ENCODE peak calls at places on chromosomes 5 and 9, in nine cellular contexts. One of them, this sample, is unnamed. For H3K27me3, the result is how much of the 10 kb centered on the place peaks cover.

GRCh38 chr5:38456657-38457056 is 99.8 kb downstream of the LIFR start:
- DNase-seq in PC-9: no peak
- DNase-seq in AG04450: no peak
- DNase-seq in PC-3: peak
- DNase-seq in CD8-positive, alpha-beta T cell: no peak
- DNase-seq in fibroblast of lung: no peak
- DNase-seq in body of pancreas: no peak
- DNase-seq in adipocyte: peak
- DNase-seq in gastrocnemius medialis: no peak
- DNase-seq in this sample: no peak

GRCh38 chr9:95753762-95754465 is 121.6 kb upstream of the ERCC6L2 start:
- DNase-seq in PC-9: no peak
- DNase-seq in AG04450: no peak
- DNase-seq in PC-3: no peak
- DNase-seq in CD8-positive, alpha-beta T cell: no peak
- DNase-seq in fibroblast of lung: peak
- DNase-seq in body of pancreas: no peak
- DNase-seq in adipocyte: no peak
- DNase-seq in gastrocnemius medialis: no peak
- DNase-seq in this sample: no peak

GRCh38 chr5:164204338-164204946 is 699.0 kb downstream of the MAT2B start:
- DNase-seq in PC-9: no peak
- DNase-seq in AG04450: no peak
- DNase-seq in PC-3: peak
- DNase-seq in CD8-positive, alpha-beta T cell: no peak
- DNase-seq in fibroblast of lung: peak
- DNase-seq in body of pancreas: no peak
- DNase-seq in adipocyte: peak
- DNase-seq in gastrocnemius medialis: no peak
- DNase-seq in this sample: no peak

GRCh38 chr9:125784286-125785049 is 37.3 kb downstream of the PBX3 start:
- DNase-seq in PC-9: no peak
- DNase-seq in AG04450: no peak
- DNase-seq in PC-3: no peak
- DNase-seq in CD8-positive, alpha-beta T cell: no peak
- DNase-seq in fibroblast of lung: no peak
- DNase-seq in body of pancreas: no peak
- DNase-seq in adipocyte: peak
- DNase-seq in gastrocnemius medialis: no peak
- DNase-seq in this sample: peak

GRCh38 chr9:109471475-109471874 is 26.6 kb downstream of the PTPN3 start:
- DNase-seq in PC-9: no peak
- DNase-seq in AG04450: no peak
- DNase-seq in PC-3: no peak
- DNase-seq in CD8-positive, alpha-beta T cell: no peak
- DNase-seq in fibroblast of lung: no peak
- DNase-seq in body of pancreas: no peak
- DNase-seq in adipocyte: no peak
- DNase-seq in gastrocnemius medialis: no peak
- DNase-seq in this sample: no peak

GRCh38 chr9:129336601-129337286 is 158.7 kb upstream of the IER5L start:
- DNase-seq in PC-9: no peak
- DNase-seq in AG04450: no peak
- DNase-seq in PC-3: no peak
- DNase-seq in CD8-positive, alpha-beta T cell: peak
- DNase-seq in fibroblast of lung: peak
- DNase-seq in body of pancreas: peak
- DNase-seq in adipocyte: peak
- DNase-seq in gastrocnemius medialis: no peak
- DNase-seq in this sample: peak

GRCh38 chr9:36878986-36879982 is 154.8 kb downstream of the PAX5 start:
- DNase-seq in PC-9: no peak
- DNase-seq in AG04450: no peak
- DNase-seq in PC-3: no peak
- DNase-seq in CD8-positive, alpha-beta T cell: no peak
- DNase-seq in fibroblast of lung: no peak
- DNase-seq in body of pancreas: no peak
- DNase-seq in adipocyte: no peak
- DNase-seq in gastrocnemius medialis: no peak
- DNase-seq in this sample: no peak

GRCh38 chr9:125897481-125897880 is 150.3 kb downstream of the PBX3 start:
- DNase-seq in PC-9: no peak
- DNase-seq in AG04450: no peak
- DNase-seq in PC-3: no peak
- DNase-seq in CD8-positive, alpha-beta T cell: no peak
- DNase-seq in fibroblast of lung: no peak
- DNase-seq in body of pancreas: no peak
- DNase-seq in adipocyte: no peak
- DNase-seq in gastrocnemius medialis: no peak
- DNase-seq in this sample: no peak

GRCh38 chr9:36676823-36677521 is 104.3 kb downstream of the MELK start:
- DNase-seq in PC-9: no peak
- DNase-seq in AG04450: no peak
- DNase-seq in PC-3: no peak
- DNase-seq in CD8-positive, alpha-beta T cell: no peak
- DNase-seq in fibroblast of lung: no peak
- DNase-seq in body of pancreas: no peak
- DNase-seq in adipocyte: peak
- DNase-seq in gastrocnemius medialis: no peak
- DNase-seq in this sample: no peak

GRCh38 chr9:38171538-38171884 is 102.5 kb upstream of the SHB start:
- DNase-seq in PC-9: no peak
- DNase-seq in AG04450: no peak
- DNase-seq in PC-3: no peak
- DNase-seq in CD8-positive, alpha-beta T cell: no peak
- DNase-seq in fibroblast of lung: no peak
- DNase-seq in body of pancreas: no peak
- DNase-seq in adipocyte: no peak
- DNase-seq in gastrocnemius medialis: no peak
- DNase-seq in this sample: no peak

GRCh38 chr5:55694152-55694830 is 17.8 kb downstream of the SLC38A9 start:
- DNase-seq in PC-9: no peak
- DNase-seq in AG04450: no peak
- DNase-seq in PC-3: peak
- DNase-seq in CD8-positive, alpha-beta T cell: no peak
- DNase-seq in fibroblast of lung: peak
- DNase-seq in body of pancreas: no peak
- DNase-seq in adipocyte: peak
- DNase-seq in gastrocnemius medialis: no peak
- DNase-seq in this sample: no peak

GRCh38 chr5:110441035-110441434 is 285.4 kb downstream of the TMEM232 start:
- DNase-seq in PC-9: no peak
- DNase-seq in AG04450: no peak
- DNase-seq in PC-3: peak
- DNase-seq in CD8-positive, alpha-beta T cell: no peak
- DNase-seq in fibroblast of lung: peak
- DNase-seq in body of pancreas: no peak
- DNase-seq in adipocyte: peak
- DNase-seq in gastrocnemius medialis: no peak
- DNase-seq in this sample: no peak

GRCh38 chr9:133560944-133561343 is 26.4 kb downstream of the ADAMTSL2 start:
- DNase-seq in PC-9: no peak
- DNase-seq in AG04450: no peak
- DNase-seq in PC-3: no peak
- DNase-seq in CD8-positive, alpha-beta T cell: no peak
- DNase-seq in fibroblast of lung: no peak
- DNase-seq in body of pancreas: no peak
- DNase-seq in adipocyte: no peak
- DNase-seq in gastrocnemius medialis: no peak
- DNase-seq in this sample: no peak

GRCh38 chr9:95505072-95505471 is 11.7 kb downstream of the PTCH1 start:
- DNase-seq in PC-9: no peak
- DNase-seq in AG04450: no peak
- DNase-seq in PC-3: no peak
- DNase-seq in CD8-positive, alpha-beta T cell: no peak
- DNase-seq in fibroblast of lung: no peak
- DNase-seq in body of pancreas: no peak
- DNase-seq in adipocyte: no peak
- DNase-seq in gastrocnemius medialis: no peak
- DNase-seq in this sample: no peak

GRCh38 chr9:122819326-122819725 is 9.1 kb downstream of the PDCL start:
- DNase-seq in PC-9: no peak
- DNase-seq in AG04450: no peak
- DNase-seq in PC-3: peak
- DNase-seq in CD8-positive, alpha-beta T cell: no peak
- DNase-seq in fibroblast of lung: peak
- DNase-seq in body of pancreas: no peak
- DNase-seq in adipocyte: peak
- DNase-seq in gastrocnemius medialis: no peak
- DNase-seq in this sample: no peak

GRCh38 chr9:969310-969692 is 7.2 kb upstream of the DMRT3 start:
- DNase-seq in PC-9: no peak
- DNase-seq in AG04450: no peak
- DNase-seq in PC-3: no peak
- DNase-seq in CD8-positive, alpha-beta T cell: no peak
- DNase-seq in fibroblast of lung: no peak
- DNase-seq in body of pancreas: no peak
- DNase-seq in adipocyte: no peak
- DNase-seq in gastrocnemius medialis: no peak
- DNase-seq in this sample: no peak

GRCh38 chr9:122144836-122145235 is 14.7 kb downstream of the NDUFA8 start:
- DNase-seq in PC-9: no peak
- DNase-seq in AG04450: no peak
- DNase-seq in PC-3: peak
- DNase-seq in CD8-positive, alpha-beta T cell: no peak
- DNase-seq in fibroblast of lung: peak
- DNase-seq in body of pancreas: no peak
- DNase-seq in adipocyte: no peak
- DNase-seq in gastrocnemius medialis: no peak
- DNase-seq in this sample: no peak

GRCh38 chr9:20200900-20201495 is 412.2 kb upstream of the SLC24A2 start:
- DNase-seq in PC-9: no peak
- DNase-seq in AG04450: no peak
- DNase-seq in PC-3: no peak
- DNase-seq in CD8-positive, alpha-beta T cell: no peak
- DNase-seq in fibroblast of lung: no peak
- DNase-seq in body of pancreas: peak
- DNase-seq in adipocyte: no peak
- DNase-seq in gastrocnemius medialis: no peak
- DNase-seq in this sample: no peak

GRCh38 chr9:127500862-127501261 is 49.6 kb downstream of the LRSAM1 start:
- DNase-seq in PC-9: no peak
- DNase-seq in AG04450: no peak
- DNase-seq in PC-3: no peak
- DNase-seq in CD8-positive, alpha-beta T cell: no peak
- DNase-seq in fibroblast of lung: no peak
- DNase-seq in body of pancreas: no peak
- DNase-seq in adipocyte: no peak
- DNase-seq in gastrocnemius medialis: no peak
- DNase-seq in this sample: no peak

GRCh38 chr5:140806834-140807775 is at the start of gene PCDHA4:
- DNase-seq in PC-9: no peak
- DNase-seq in AG04450: no peak
- DNase-seq in PC-3: peak
- DNase-seq in CD8-positive, alpha-beta T cell: no peak
- DNase-seq in fibroblast of lung: no peak
- DNase-seq in body of pancreas: peak
- DNase-seq in adipocyte: no peak
- DNase-seq in gastrocnemius medialis: no peak
- DNase-seq in this sample: no peak
- H3K4me3 ChIP-seq in PC-9: no peak
- H3K4me3 ChIP-seq in AG04450: no peak
- H3K4me3 ChIP-seq in PC-3: peak
- H3K4me3 ChIP-seq in CD8-positive, alpha-beta T cell: no peak
- H3K4me3 ChIP-seq in fibroblast of lung: no peak
- H3K4me3 ChIP-seq in body of pancreas: no peak
- H3K4me3 ChIP-seq in adipocyte: peak
- H3K4me3 ChIP-seq in gastrocnemius medialis: peak
- H3K4me3 ChIP-seq in this sample: peak

DNA sequence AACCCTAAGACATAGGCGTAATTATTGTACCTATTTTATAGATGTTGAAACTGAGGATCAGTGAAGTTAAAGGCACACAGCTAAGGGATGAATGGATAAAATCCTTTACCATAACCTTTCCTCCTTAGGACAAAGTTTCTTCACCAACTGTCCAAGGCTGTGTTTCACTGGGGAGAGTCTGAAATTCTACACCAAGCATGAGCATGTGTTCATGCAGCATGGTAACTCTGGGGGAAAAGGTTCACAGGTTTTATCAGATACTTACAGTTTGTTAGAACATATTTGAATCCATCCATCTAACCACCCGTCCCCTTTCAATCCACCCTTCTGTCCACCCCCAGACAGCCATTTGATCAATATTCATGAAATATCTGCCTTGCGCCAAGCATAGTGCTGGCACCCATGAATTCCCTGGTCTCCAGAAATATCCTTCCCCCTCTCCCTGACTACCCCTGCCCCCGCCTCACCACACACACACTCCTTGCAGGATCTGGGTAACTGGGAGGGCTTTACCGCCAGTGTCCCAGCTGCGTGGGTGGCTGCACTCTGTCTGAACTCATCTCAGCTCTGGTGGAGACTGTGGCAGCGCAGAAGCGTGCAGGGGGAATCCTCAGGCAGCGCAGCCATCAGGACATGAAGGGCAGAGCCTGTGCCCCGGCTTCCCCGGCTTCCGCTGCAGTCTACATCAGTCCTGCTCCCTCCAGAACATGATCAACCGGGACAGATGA is 6.3 kb upstream of the KCNIP1 start:
- DNase-seq in PC-9: no peak
- DNase-seq in AG04450: peak
- DNase-seq in PC-3: no peak
- DNase-seq in CD8-positive, alpha-beta T cell: no peak
- DNase-seq in fibroblast of lung: no peak
- DNase-seq in body of pancreas: no peak
- DNase-seq in adipocyte: no peak
- DNase-seq in gastrocnemius medialis: no peak
- DNase-seq in this sample: no peak
- H3K27me3 ChIP-seq in PC-9: under half
- H3K27me3 ChIP-seq in AG04450: under half
- H3K27me3 ChIP-seq in PC-3: under half
- H3K27me3 ChIP-seq in CD8-positive, alpha-beta T cell: under half
- H3K27me3 ChIP-seq in fibroblast of lung: under half
- H3K27me3 ChIP-seq in body of pancreas: under half
- H3K27me3 ChIP-seq in adipocyte: under half
- H3K27me3 ChIP-seq in gastrocnemius medialis: under half
- H3K27me3 ChIP-seq in this sample: under half

GRCh38 chr5:4196744-4197646 is 601.4 kb downstream of the IRX1 start:
- DNase-seq in PC-9: no peak
- DNase-seq in AG04450: no peak
- DNase-seq in PC-3: no peak
- DNase-seq in CD8-positive, alpha-beta T cell: no peak
- DNase-seq in fibroblast of lung: no peak
- DNase-seq in body of pancreas: no peak
- DNase-seq in adipocyte: no peak
- DNase-seq in gastrocnemius medialis: no peak
- DNase-seq in this sample: no peak
- H3K4me3 ChIP-seq in PC-9: no peak
- H3K4me3 ChIP-seq in AG04450: no peak
- H3K4me3 ChIP-seq in PC-3: no peak
- H3K4me3 ChIP-seq in CD8-positive, alpha-beta T cell: no peak
- H3K4me3 ChIP-seq in fibroblast of lung: no peak
- H3K4me3 ChIP-seq in body of pancreas: no peak
- H3K4me3 ChIP-seq in adipocyte: no peak
- H3K4me3 ChIP-seq in gastrocnemius medialis: no peak
- H3K4me3 ChIP-seq in this sample: no peak

DNA sequence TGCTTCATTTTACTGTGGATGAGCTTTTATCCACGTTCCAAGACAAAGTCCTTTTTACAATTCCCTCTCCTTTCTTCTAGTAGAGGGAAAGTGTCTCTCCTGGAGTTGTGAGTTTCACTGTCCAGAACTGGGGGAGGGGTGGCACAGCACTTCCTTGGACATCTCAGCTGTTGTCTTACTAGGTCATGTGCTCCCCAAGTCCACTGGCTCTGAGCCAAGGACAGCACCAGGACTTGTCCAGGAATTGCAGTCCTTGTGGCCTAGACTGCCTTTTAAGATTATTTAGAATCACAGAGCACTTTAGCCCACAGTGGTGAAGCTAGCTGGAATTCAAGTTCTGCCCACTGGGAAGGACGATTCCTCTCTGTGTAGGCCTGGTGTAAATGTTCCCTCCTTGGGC is 700.2 kb upstream of the PTPRD start:
- DNase-seq in PC-9: no peak
- DNase-seq in AG04450: no peak
- DNase-seq in PC-3: no peak
- DNase-seq in CD8-positive, alpha-beta T cell: no peak
- DNase-seq in fibroblast of lung: no peak
- DNase-seq in body of pancreas: peak
- DNase-seq in adipocyte: no peak
- DNase-seq in gastrocnemius medialis: no peak
- DNase-seq in this sample: no peak
- H3K27me3 ChIP-seq in PC-9: under half
- H3K27me3 ChIP-seq in AG04450: under half
- H3K27me3 ChIP-seq in PC-3: under half
- H3K27me3 ChIP-seq in CD8-positive, alpha-beta T cell: under half
- H3K27me3 ChIP-seq in fibroblast of lung: under half
- H3K27me3 ChIP-seq in body of pancreas: under half
- H3K27me3 ChIP-seq in adipocyte: under half
- H3K27me3 ChIP-seq in gastrocnemius medialis: under half
- H3K27me3 ChIP-seq in this sample: under half